ENCODE peak calls at places on chromosomes 4 and X, in five cellular contexts. M, D, K, G and A are unnamed samples.

GRCh38 chrX:153933751-153934472 is 925 bp downstream of the NAA10 start:
- DNase-seq in M (no peak), D (no peak), K (no peak), G (no peak), A (no peak)

GRCh38 chrX:100368167-100368566 is 41.9 kb downstream of the PCDH19 start:
- DNase-seq in M (no peak), D (no peak), K (peak), G (peak), A (no peak)

GRCh38 chr4:61520688-61521160 is 320.6 kb downstream of the ADGRL3 start:
- DNase-seq in M (no peak), D (no peak), K (no peak), G (no peak), A (no peak)

GRCh38 chr4:19832388-19832787 is 419.3 kb upstream of the SLIT2 start:
- DNase-seq in M (no peak), D (no peak), K (no peak), G (no peak), A (no peak)

GRCh38 chrX:106791495-106791894 is 11.0 kb upstream of the TBC1D8B start:
- DNase-seq in M (no peak), D (no peak), K (no peak), G (no peak), A (no peak)

GRCh38 chr4:147981305-147981704 is 249.4 kb downstream of the ARHGAP10 start:
- DNase-seq in M (no peak), D (no peak), K (no peak), G (no peak), A (peak)

GRCh38 chrX:69014200-69014599 is 151.1 kb downstream of the PJA1 start:
- DNase-seq in M (no peak), D (no peak), K (no peak), G (no peak), A (no peak)

GRCh38 chr4:134327274-134328122 is 125.9 kb upstream of the PABPC4L start:
- DNase-seq in M (no peak), D (peak), K (no peak), G (no peak), A (no peak)

GRCh38 chrX:41391606-41392005 is 55.5 kb upstream of the NYX start:
- DNase-seq in M (no peak), D (no peak), K (no peak), G (no peak), A (no peak)

GRCh38 chr4:153465922-153466636 is at the start of gene TMEM131L:
- DNase-seq in M (no peak), D (peak), K (peak), G (peak), A (no peak)

GRCh38 chrX:152958047-152958446 is 35.9 kb downstream of the PNMA5 start:
- DNase-seq in M (no peak), D (no peak), K (no peak), G (no peak), A (no peak)

GRCh38 chr4:181301735-181302380 is 941.3 kb upstream of the TENM3 start:
- DNase-seq in M (no peak), D (peak), K (peak), G (no peak), A (no peak)

GRCh38 chrX:127519323-127519722 is 532.9 kb downstream of the ACTRT1 start:
- DNase-seq in M (no peak), D (no peak), K (no peak), G (no peak), A (no peak)

GRCh38 chrX:16946971-16947562 is 609 bp downstream of the REPS2 start:
- DNase-seq in M (no peak), D (peak), K (no peak), G (no peak), A (no peak)

GRCh38 chr4:111330786-111331185 is 707.9 kb upstream of the PITX2 start:
- DNase-seq in M (no peak), D (no peak), K (no peak), G (no peak), A (no peak)

GRCh38 chr4:42706086-42706485 is 49.2 kb upstream of the ATP8A1 start:
- DNase-seq in M (no peak), D (no peak), K (no peak), G (no peak), A (no peak)

GRCh38 chrX:74535211-74535621 is 79.2 kb downstream of the RLIM start:
- DNase-seq in M (no peak), D (peak), K (peak), G (peak), A (no peak)

GRCh38 chr4:128847074-128847724 is 37.7 kb downstream of the JADE1 start:
- DNase-seq in M (no peak), D (no peak), K (no peak), G (no peak), A (no peak)

GRCh38 chr4:56704074-56704473 is 23.0 kb upstream of the HOPX start:
- DNase-seq in M (no peak), D (no peak), K (no peak), G (no peak), A (no peak)

GRCh38 chrX:100643943-100644587 is at the start of gene SRPX2:
- DNase-seq in M (no peak), D (no peak), K (no peak), G (no peak), A (no peak)

GRCh38 chr4:4418676-4419370 is 31.9 kb downstream of the NSG1 start:
- DNase-seq in M (no peak), D (no peak), K (no peak), G (no peak), A (no peak)

GRCh38 chrX:47991263-47992092 is 12.3 kb downstream of the ZNF182 start:
- DNase-seq in M (no peak), D (no peak), K (no peak), G (no peak), A (no peak)

GRCh38 chrX:46294234-46294633 is 251.0 kb downstream of the ZNF674 start:
- DNase-seq in M (no peak), D (no peak), K (no peak), G (no peak), A (no peak)

GRCh38 chr4:42151568-42152506 is 618 bp downstream of the BEND4 start:
- DNase-seq in M (peak), D (no peak), K (no peak), G (peak), A (no peak)

GRCh38 chr4:127251423-127251822 is 381.3 kb upstream of the INTU start:
- DNase-seq in M (no peak), D (no peak), K (no peak), G (no peak), A (no peak)

GRCh38 chr4:8202108-8202507 is 3.0 kb downstream of the SH3TC1 start:
- DNase-seq in M (no peak), D (no peak), K (no peak), G (no peak), A (no peak)

GRCh38 chrX:132442674-132443073 is 46.2 kb downstream of the MBNL3 start:
- DNase-seq in M (no peak), D (no peak), K (no peak), G (no peak), A (no peak)

GRCh38 chr4:169902658-169903345 is 123.4 kb downstream of the MFAP3L start:
- DNase-seq in M (no peak), D (no peak), K (peak), G (no peak), A (no peak)

GRCh38 chrX:103101280-103102042 is 8.5 kb upstream of the NXF3 start:
- DNase-seq in M (no peak), D (peak), K (peak), G (no peak), A (no peak)
- TF ChIP-seq JUND in M (no peak), D (no peak), K (no peak), G (no peak), A (no peak)

GRCh38 chr4:24368801-24369200 is 215.6 kb downstream of the DHX15 start:
- DNase-seq in M (no peak), D (no peak), K (no peak), G (no peak), A (no peak)
- TF ChIP-seq USF2 in M (no peak), D (no peak), K (no peak), G (no peak), A (no peak)

DNA sequence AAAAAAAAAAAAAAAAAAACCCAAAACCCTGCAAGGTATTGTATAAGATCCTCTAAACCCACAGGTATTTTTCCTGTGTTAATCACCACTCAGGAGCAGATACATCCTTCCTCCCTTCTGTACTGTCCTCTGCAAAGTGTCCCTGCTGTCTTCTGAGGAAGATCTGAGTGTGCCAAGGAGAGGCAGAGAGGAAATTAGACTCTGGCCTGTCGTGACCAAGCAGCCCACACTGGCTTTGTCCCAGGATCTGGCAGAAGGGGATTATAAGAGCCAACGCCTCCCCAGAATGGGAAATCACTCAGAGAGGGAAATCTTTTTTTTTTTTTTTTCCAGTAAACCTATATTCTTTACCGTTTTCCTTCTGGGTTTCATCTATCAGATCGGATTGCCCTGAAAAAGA is 39.6 kb downstream of the PTCHD1 start:
- DNase-seq in M (no peak), D (no peak), K (no peak), G (no peak), A (no peak)
- TF ChIP-seq JUND in M (no peak), D (no peak), K (no peak), G (no peak), A (no peak)

GRCh38 chr4:109818268-109818667 is 2.7 kb downstream of the GAR1 start:
- DNase-seq in M (no peak), D (no peak), K (no peak), G (no peak), A (no peak)

GRCh38 chr4:109815151-109816081 is at the start of gene GAR1:
- DNase-seq in M (peak), D (peak), K (peak), G (peak), A (peak)

GRCh38 chr4:109811707-109812106 is 3.9 kb upstream of the GAR1 start:
- DNase-seq in M (no peak), D (no peak), K (no peak), G (no peak), A (no peak)

GRCh38 chr4:109816894-109817293 is 1.3 kb downstream of the GAR1 start:
- DNase-seq in M (no peak), D (no peak), K (no peak), G (no peak), A (no peak)

DNA sequence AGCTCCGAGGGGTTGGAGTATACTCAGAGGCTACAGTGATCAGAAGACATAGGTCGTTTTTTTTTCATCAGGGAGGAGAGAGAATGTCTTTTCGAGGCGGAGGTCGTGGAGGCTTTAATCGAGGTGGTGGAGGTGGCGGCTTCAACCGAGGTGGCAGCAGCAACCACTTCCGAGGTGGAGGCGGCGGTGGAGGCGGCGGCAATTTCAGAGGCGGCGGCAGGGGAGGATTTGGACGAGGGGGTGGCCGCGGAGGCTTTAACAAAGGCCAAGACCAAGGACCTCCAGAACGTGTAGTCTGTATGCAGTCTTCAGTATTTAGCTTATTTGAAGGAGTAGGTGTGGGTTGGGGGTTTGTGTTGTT is 500 bp downstream of the GAR1 start:
- DNase-seq in M (no peak), D (peak), K (no peak), G (no peak), A (no peak)
- TF ChIP-seq USF2 in M (no peak), D (no peak), K (no peak), G (no peak), A (no peak)

GRCh38 chr4:121898150-121898549 is 27.9 kb upstream of the BBS7 start:
- DNase-seq in M (no peak), D (no peak), K (no peak), G (no peak), A (no peak)
- TF ChIP-seq JUND in M (no peak), D (no peak), K (no peak), G (no peak), A (no peak)

GRCh38 chr4:95217197-95217596 is 331.6 kb downstream of the UNC5C start:
- DNase-seq in M (no peak), D (no peak), K (no peak), G (no peak), A (no peak)

GRCh38 chr4:95213361-95213760 is 335.4 kb downstream of the UNC5C start:
- DNase-seq in M (no peak), D (no peak), K (no peak), G (no peak), A (no peak)

GRCh38 chr4:95216636-95217035 is 332.1 kb downstream of the UNC5C start:
- DNase-seq in M (no peak), D (no peak), K (no peak), G (no peak), A (no peak)

GRCh38 chr4:95219109-95219508 is 329.7 kb downstream of the UNC5C start:
- DNase-seq in M (no peak), D (no peak), K (no peak), G (no peak), A (no peak)

DNA sequence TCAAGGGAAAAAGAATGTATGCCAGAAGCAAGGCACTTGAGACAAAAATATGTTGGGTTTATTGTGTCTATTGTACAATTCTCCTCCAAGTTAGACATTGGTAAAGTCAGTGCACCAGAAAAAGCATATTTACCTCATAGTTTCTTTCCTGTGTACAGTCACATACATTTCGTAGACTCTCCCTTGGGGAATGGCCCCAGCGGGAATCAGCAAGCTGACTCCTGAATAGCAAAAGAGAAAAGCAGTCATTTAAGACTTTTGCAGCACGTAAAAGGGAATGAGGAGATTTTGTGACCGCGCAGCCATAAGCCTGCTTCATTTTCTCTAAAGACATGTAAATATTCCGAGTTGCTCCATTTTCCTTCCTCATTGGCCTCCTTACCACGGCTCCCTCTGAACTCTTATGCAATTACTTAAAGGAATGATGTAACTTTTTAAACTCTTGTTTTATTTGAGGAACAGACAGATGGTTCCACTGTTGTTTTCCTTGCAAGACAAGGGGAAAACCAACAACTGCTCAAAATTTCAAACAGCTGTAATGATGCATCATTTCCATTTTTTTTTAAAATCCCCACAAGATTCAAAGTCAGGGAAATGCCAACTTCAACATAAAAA is 332.7 kb downstream of the UNC5C start:
- DNase-seq in M (no peak), D (no peak), K (no peak), G (no peak), A (no peak)
- TF ChIP-seq USF2 in M (no peak), D (no peak), K (no peak), G (no peak), A (no peak)

DNA sequence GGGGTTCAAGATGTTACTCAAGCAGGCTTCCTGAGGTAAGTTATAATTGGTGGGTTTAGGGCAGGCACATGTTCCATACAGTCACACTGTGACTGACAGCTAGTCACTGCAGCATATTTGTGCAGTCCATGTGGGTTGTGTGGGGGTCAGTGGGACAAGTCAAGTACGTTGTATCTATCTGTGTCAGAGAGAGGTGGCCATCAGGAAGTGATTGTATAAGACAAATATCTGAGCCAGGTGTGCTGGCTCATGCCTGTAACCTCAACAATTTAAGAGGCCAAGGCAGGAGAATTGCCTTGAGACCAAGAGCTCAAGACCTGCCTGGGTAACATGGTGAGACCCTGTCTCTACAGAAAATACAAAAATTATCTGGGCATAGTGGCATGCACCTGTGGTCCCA is 509.3 kb downstream of the CENPC start:
- DNase-seq in M (no peak), D (no peak), K (no peak), G (no peak), A (no peak)
- TF ChIP-seq JUND in M (no peak), D (no peak), K (no peak), G (no peak), A (no peak)

GRCh38 chr4:18366762-18367358 is 345.3 kb upstream of the LCORL start:
- DNase-seq in M (no peak), D (no peak), K (peak), G (peak), A (peak)
- TF ChIP-seq USF2 in M (no peak), D (no peak), K (no peak), G (no peak), A (no peak)

DNA sequence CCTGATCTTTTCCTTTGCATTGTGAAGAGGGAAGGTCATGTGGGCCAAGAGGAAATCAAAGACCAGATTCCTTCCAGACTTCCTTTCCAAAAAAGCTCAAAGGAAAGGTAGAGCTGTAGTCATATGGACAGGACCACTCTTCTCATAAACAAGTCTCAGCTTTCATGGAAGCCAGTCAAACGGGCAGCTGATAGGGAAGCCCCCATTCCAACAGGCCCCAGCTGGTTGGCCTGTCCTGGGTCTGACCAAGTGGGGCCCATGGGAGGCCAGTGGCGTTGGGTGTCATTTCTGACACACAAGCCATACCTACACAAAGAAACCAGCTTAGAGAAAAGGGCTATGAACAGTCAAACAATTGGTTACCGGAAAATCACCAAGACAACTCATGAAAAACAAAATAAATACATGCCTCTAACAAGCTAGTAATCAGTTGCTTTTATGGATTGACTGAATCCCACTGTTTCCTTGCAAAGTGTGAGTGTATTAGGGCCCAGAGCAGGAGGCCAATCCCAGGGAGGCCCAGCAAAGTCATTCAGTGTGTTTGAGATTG is 149.6 kb upstream of the MAMLD1 start:
- DNase-seq in M (no peak), D (no peak), K (no peak), G (no peak), A (no peak)
- TF ChIP-seq JUND in M (no peak), D (no peak), K (no peak), G (no peak), A (no peak)